ENCODE peak calls at places on chromosome 20, in four cellular contexts. T, L, S and G are unnamed samples.

GRCh38 chr20:48845721-48846306 is 18.0 kb upstream of the PREX1 start:
- DNase-seq in T (no peak), L (no peak), S (no peak), G (no peak)

GRCh38 chr20:23606652-23607049 is 934 bp upstream of the CST9 start:
- DNase-seq in T (peak; percentile 85), L (peak; percentile 80), S (peak; percentile 66), G (peak; percentile 86)

GRCh38 chr20:56998438-56998837 is 268.0 kb downstream of the BMP7 start:
- DNase-seq in T (no peak), L (no peak), S (no peak), G (no peak)

GRCh38 chr20:53706511-53707031 is 112.9 kb upstream of the ZNF217 start:
- DNase-seq in T (no peak), L (no peak), S (no peak), G (no peak)

GRCh38 chr20:57514273-57514751 is 10.6 kb downstream of the CTCFL start:
- DNase-seq in T (peak; percentile 9), L (peak; percentile 59), S (peak; percentile 64), G (peak; percentile 69)

GRCh38 chr20:43937586-43937985 is 22.9 kb downstream of the TOX2 start:
- DNase-seq in T (no peak), L (no peak), S (no peak), G (no peak)

GRCh38 chr20:13567663-13568062 is 71.1 kb downstream of the TASP1 start:
- DNase-seq in T (no peak), L (no peak), S (peak; percentile 43), G (no peak)

GRCh38 chr20:41163821-41164220 is 26.5 kb downstream of the PLCG1 start:
- DNase-seq in T (no peak), L (no peak), S (no peak), G (no peak)

GRCh38 chr20:50561379-50562078 is 51.3 kb downstream of the PTPN1 start:
- DNase-seq in T (no peak), L (peak; percentile 73), S (no peak), G (no peak)

GRCh38 chr20:8151371-8151770 is 19.3 kb downstream of the PLCB1 start:
- DNase-seq in T (peak; percentile 49), L (no peak), S (no peak), G (no peak)

GRCh38 chr20:44018684-44019637 is 104.3 kb downstream of the TOX2 start:
- DNase-seq in T (peak; percentile 73), L (no peak), S (no peak), G (peak; percentile 26)

GRCh38 chr20:57620274-57620990 is at the start of gene ZBP1:
- DNase-seq in T (no peak), L (no peak), S (no peak), G (no peak)

GRCh38 chr20:52313335-52313963 is 121.9 kb upstream of the ZFP64 start:
- DNase-seq in T (peak; percentile 35), L (no peak), S (peak; percentile 82), G (peak; percentile 53)

GRCh38 chr20:63177134-63177784 is 38.7 kb downstream of the YTHDF1 start:
- DNase-seq in T (peak; percentile 40), L (no peak), S (peak; percentile 81), G (no peak)

GRCh38 chr20:61814244-61814643 is 251.4 kb downstream of the TAF4 start:
- DNase-seq in T (no peak), L (no peak), S (no peak), G (no peak)

GRCh38 chr20:1894471-1894950 is 696 bp upstream of the SIRPA start:
- DNase-seq in T (peak; percentile 47), L (peak; percentile 59), S (no peak), G (peak; percentile 39)

GRCh38 chr20:58024241-58024721 is 204.2 kb downstream of the ANKRD60 start:
- DNase-seq in T (no peak), L (no peak), S (no peak), G (no peak)

GRCh38 chr20:17417221-17417620 is 114.0 kb downstream of the BFSP1 start:
- DNase-seq in T (no peak), L (no peak), S (no peak), G (no peak)

GRCh38 chr20:53579266-53579580 is 14.4 kb downstream of the ZNF217 start:
- DNase-seq in T (no peak), L (no peak), S (no peak), G (no peak)

GRCh38 chr20:53829086-53829703 is 235.6 kb upstream of the ZNF217 start:
- DNase-seq in T (no peak), L (peak; percentile 29), S (no peak), G (no peak)

GRCh38 chr20:23515250-23515939 is 24.5 kb downstream of the CST8 start:
- DNase-seq in T (no peak), L (no peak), S (no peak), G (no peak)

GRCh38 chr20:52572687-52573086 is 381.1 kb upstream of the ZFP64 start:
- DNase-seq in T (no peak), L (no peak), S (no peak), G (no peak)

GRCh38 chr20:47493954-47494293 is 7.8 kb upstream of the NCOA3 start:
- DNase-seq in T (peak; percentile 30), L (no peak), S (no peak), G (no peak)

GRCh38 chr20:62952373-62953166 is at the start of gene SLC17A9:
- DNase-seq in T (no peak), L (no peak), S (no peak), G (no peak)

GRCh38 chr20:50077818-50078601 is 34.9 kb downstream of the UBE2V1 start:
- DNase-seq in T (no peak), L (no peak), S (no peak), G (no peak)

GRCh38 chr20:49281913-49282467 is 4.1 kb upstream of the ZNFX1 start:
- DNase-seq in T (no peak), L (no peak), S (no peak), G (no peak)

GRCh38 chr20:54362283-54362682 is 113.1 kb upstream of the DOK5 start:
- DNase-seq in T (no peak), L (no peak), S (no peak), G (no peak)

GRCh38 chr20:12371955-12372354 is 454.3 kb downstream of the BTBD3 start:
- DNase-seq in T (peak; percentile 95), L (no peak), S (no peak), G (no peak)